ENCODE peak calls at places on chromosome X, in eight cellular contexts. One of them, this sample, is unnamed.

GRCh38 chrX:10612215-10612614 is 8.2 kb downstream of the MID1 start:
- DNase-seq in cerebellum: no peak
- DNase-seq in midbrain: no peak
- DNase-seq in NCI-H1092: no peak
- DNase-seq in kidney: no peak
- DNase-seq in astrocyte of the hippocampus: peak
- DNase-seq in ELR: peak
- DNase-seq in aorta: no peak
- DNase-seq in this sample: no peak

GRCh38 chrX:53160297-53160983 is 64.6 kb downstream of the KDM5C start:
- DNase-seq in midbrain: no peak
- DNase-seq in kidney: no peak
- DNase-seq in NCI-H1092: no peak
- DNase-seq in astrocyte of the hippocampus: no peak
- DNase-seq in aorta: no peak
- DNase-seq in cerebellum: no peak
- DNase-seq in ELR: no peak
- DNase-seq in this sample: no peak

GRCh38 chrX:41381685-41382084 is 47.7 kb downstream of the DDX3X start:
- DNase-seq in midbrain: no peak
- DNase-seq in kidney: peak
- DNase-seq in ELR: peak
- DNase-seq in NCI-H1092: no peak
- DNase-seq in astrocyte of the hippocampus: peak
- DNase-seq in cerebellum: no peak
- DNase-seq in aorta: peak
- DNase-seq in this sample: no peak

GRCh38 chrX:132425744-132426318 is 63.0 kb downstream of the MBNL3 start:
- DNase-seq in midbrain: no peak
- DNase-seq in ELR: no peak
- DNase-seq in aorta: no peak
- DNase-seq in kidney: no peak
- DNase-seq in astrocyte of the hippocampus: no peak
- DNase-seq in cerebellum: no peak
- DNase-seq in NCI-H1092: no peak
- DNase-seq in this sample: no peak

GRCh38 chrX:32155044-32155638 is 1056.2 kb downstream of the DMD start:
- DNase-seq in midbrain: peak
- DNase-seq in kidney: no peak
- DNase-seq in NCI-H1092: no peak
- DNase-seq in aorta: no peak
- DNase-seq in ELR: no peak
- DNase-seq in cerebellum: peak
- DNase-seq in astrocyte of the hippocampus: peak
- DNase-seq in this sample: no peak

GRCh38 chrX:20197641-20198210 is 56.1 kb upstream of the EIF1AX start:
- DNase-seq in ELR: no peak
- DNase-seq in NCI-H1092: no peak
- DNase-seq in midbrain: no peak
- DNase-seq in astrocyte of the hippocampus: no peak
- DNase-seq in kidney: no peak
- DNase-seq in cerebellum: no peak
- DNase-seq in aorta: no peak
- DNase-seq in this sample: no peak

GRCh38 chrX:125205918-125206665 is 113.6 kb upstream of the TEX13C start:
- DNase-seq in cerebellum: peak
- DNase-seq in kidney: no peak
- DNase-seq in ELR: no peak
- DNase-seq in NCI-H1092: no peak
- DNase-seq in midbrain: no peak
- DNase-seq in astrocyte of the hippocampus: peak
- DNase-seq in aorta: no peak
- DNase-seq in this sample: no peak

GRCh38 chrX:134470013-134470412 is 10.0 kb downstream of the HPRT1 start:
- DNase-seq in astrocyte of the hippocampus: no peak
- DNase-seq in kidney: no peak
- DNase-seq in midbrain: no peak
- DNase-seq in ELR: no peak
- DNase-seq in cerebellum: no peak
- DNase-seq in NCI-H1092: no peak
- DNase-seq in aorta: no peak
- DNase-seq in this sample: no peak